ENCODE peak calls at places on chromosomes 1 and 21, in ten cellular contexts. P is prostate gland, L is GM12892, U is IMR-90, R is thyroid gland, Z is breast epithelium, I is sigmoid colon, S is ovary, T is HepG2, V is right lobe of liver. X is an unnamed sample.

GRCh38 chr1:59295603-59296002 is 1.3 kb upstream of the FGGY start:
- DNase-seq in I (no peak), S (no peak), L (no peak), P (no peak), Z (no peak), T (no peak), V (no peak), R (no peak), U (no peak), X (no peak)

GRCh38 chr1:64487061-64487460 is 17.1 kb downstream of the CACHD1 start:
- DNase-seq in V (no peak), U (no peak), Z (no peak), S (no peak), P (no peak), I (no peak), R (no peak), L (no peak), T (no peak), X (no peak)

GRCh38 chr1:151946366-151946764 is 37.1 kb upstream of the THEM4 start:
- DNase-seq in S (no peak), T (no peak), U (no peak), Z (no peak), P (no peak), R (no peak), L (no peak), I (no peak), V (no peak), X (no peak)

GRCh38 chr1:74010206-74010605 is 187.8 kb downstream of the LRRIQ3 start:
- DNase-seq in R (no peak), V (no peak), L (no peak), U (no peak), P (no peak), T (peak; percentile 16), I (no peak), S (no peak), Z (no peak), X (no peak)

GRCh38 chr1:219419860-219420259 is 193.0 kb downstream of the ZC3H11B start:
- DNase-seq in V (no peak), S (no peak), U (no peak), I (no peak), P (no peak), L (no peak), Z (no peak), R (no peak), T (no peak), X (no peak)

GRCh38 chr1:10835423-10836421 is 39.3 kb upstream of the CASZ1 start:
- DNase-seq in V (no peak), T (peak; percentile 61), R (peak; percentile 76), I (no peak), U (peak; percentile 36), S (no peak), P (peak; percentile 66), Z (no peak), L (no peak), X (no peak)

GRCh38 chr1:171800850-171801249 is 19.4 kb downstream of the METTL13 start:
- DNase-seq in U (no peak), I (no peak), T (no peak), Z (no peak), V (no peak), S (no peak), R (no peak), L (no peak), P (no peak), X (no peak)

GRCh38 chr1:44212355-44213221 is 683 bp upstream of the DMAP1 start:
- DNase-seq in R (no peak), S (no peak), V (no peak), Z (no peak), I (no peak), U (no peak), P (no peak), L (no peak), T (no peak), X (no peak)

DNA sequence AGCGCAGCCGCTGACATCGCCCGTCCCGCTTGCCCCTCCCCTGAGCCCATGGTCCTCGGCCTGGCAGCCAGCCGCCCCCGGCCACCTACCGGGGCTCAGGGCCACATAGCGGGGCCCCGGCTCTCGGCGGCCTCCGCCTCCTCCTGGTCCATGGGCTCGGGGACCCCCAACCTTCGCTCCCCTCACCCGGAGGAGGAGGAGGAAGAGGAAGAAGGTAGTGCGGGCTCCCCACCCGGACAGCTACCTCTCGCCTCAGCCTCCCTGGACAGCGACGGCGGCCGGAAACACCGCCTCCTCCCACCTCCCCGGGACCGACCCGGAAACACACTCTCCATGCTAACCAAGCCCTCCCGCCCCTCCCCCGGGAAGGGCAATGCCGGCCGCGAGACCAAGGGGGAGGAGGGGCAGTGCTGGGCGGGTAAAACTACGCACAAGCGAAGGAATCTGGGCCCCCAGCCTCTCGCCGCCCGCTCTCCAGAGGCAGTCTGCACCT is at the start of gene KIAA0319L:
- DNase-seq in V (peak; percentile 92), Z (no peak), U (peak; percentile 37), S (peak; percentile 89), R (peak; percentile 91), T (peak; percentile 60), I (peak; percentile 94), P (peak; percentile 86), L (peak; percentile 85), X (peak; percentile 83)
- TF ChIP-seq POLR2A in V (peak; percentile 79), Z (peak; percentile 42), U (no peak), S (peak; percentile 76), R (peak; percentile 27), T (peak; percentile 87), I (peak; percentile 65), P (peak; percentile 44), L (no peak), X (no peak)

GRCh38 chr1:203794764-203795381 is 550 bp upstream of the ZBED6 start:
- DNase-seq in U (no peak), T (no peak), I (no peak), V (no peak), P (no peak), Z (peak; percentile 20), R (no peak), S (no peak), L (no peak), X (no peak)

GRCh38 chr1:203796223-203796747 is 862 bp downstream of the ZBED6 start:
- DNase-seq in L (no peak), U (peak; percentile 26), R (no peak), I (no peak), P (no peak), S (no peak), T (peak; percentile 20), V (peak; percentile 23), Z (peak; percentile 20), X (peak; percentile 67)

GRCh38 chr1:203797948-203798347 is 2.5 kb downstream of the ZBED6 start:
- DNase-seq in P (no peak), I (peak; percentile 69), Z (peak; percentile 37), L (no peak), U (no peak), T (peak; percentile 9), S (no peak), V (no peak), R (peak; percentile 20), X (no peak)

GRCh38 chr1:203797216-203797615 is 1.8 kb downstream of the ZBED6 start:
- DNase-seq in R (no peak), Z (no peak), V (no peak), S (no peak), I (no peak), L (no peak), T (no peak), U (no peak), P (no peak), X (no peak)

GRCh38 chr1:203795382-203796222 is at the start of the genes ZBED6 and ZC3H11A:
- DNase-seq in L (peak; percentile 85), S (peak; percentile 99), I (peak; percentile 100), P (peak; percentile 98), U (peak; percentile 98), Z (peak; percentile 99), R (peak; percentile 100), V (peak; percentile 99), T (peak; percentile 96), X (peak; percentile 100)
- TF ChIP-seq POLR2A in L (peak; percentile 71), S (peak; percentile 78), I (peak; percentile 59), P (peak; percentile 81), U (peak; percentile 88), Z (peak; percentile 74), R (no peak), V (peak; percentile 79), T (peak; percentile 61), X (peak; percentile 67)

DNA sequence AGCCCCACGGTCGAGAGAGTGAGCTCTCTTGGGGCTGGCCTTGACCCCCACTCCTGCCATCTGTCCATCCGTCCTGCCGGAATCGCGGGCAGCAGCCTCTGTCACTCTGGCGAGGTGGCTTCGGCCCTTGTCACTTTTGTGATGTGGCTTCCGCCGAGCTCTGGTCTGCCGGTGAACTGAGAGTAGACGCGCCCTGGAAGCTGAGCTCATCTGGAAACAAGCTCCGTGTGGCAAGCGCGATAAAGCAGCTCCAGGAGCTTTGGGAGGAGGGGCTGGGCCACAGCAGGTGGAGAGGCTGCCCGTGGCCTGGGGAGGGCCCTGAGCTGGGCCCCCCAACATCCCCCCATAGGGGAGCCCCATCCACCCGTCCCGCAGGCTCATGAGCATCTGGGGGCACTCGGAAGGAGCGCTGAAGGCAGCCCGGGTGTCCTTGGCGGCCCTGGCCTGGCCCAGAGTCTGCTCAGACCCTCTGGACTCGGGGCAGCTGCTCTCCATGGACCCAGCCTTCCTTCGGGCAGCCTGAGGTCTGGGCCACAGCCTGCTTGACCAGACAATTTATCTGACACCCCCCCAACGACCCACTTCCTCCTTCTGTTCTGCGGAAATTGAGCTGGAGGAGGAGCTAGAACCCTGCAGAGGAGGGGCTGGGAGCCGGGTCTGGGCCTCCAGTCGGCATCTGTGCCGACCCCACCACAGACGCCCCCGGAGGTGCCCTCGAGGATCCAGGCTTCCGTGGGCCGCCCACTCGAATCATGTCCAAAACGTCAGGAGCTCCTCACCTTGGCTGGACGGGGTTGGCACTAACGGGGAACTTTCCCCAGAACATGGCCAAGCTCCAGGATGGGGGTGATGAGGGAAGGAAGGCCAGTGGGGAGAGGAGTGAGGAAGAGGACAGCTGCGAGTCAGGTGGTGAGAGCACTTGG is 59.1 kb downstream of the SLC19A1 start:
- DNase-seq in V (peak; percentile 44), R (no peak), U (no peak), Z (no peak), T (no peak), S (no peak), I (no peak), P (no peak), L (no peak), X (no peak)
- TF ChIP-seq POLR2A in V (no peak), R (no peak), U (no peak), Z (no peak), T (no peak), S (no peak), I (no peak), P (no peak), L (no peak), X (no peak)

GRCh38 chr1:159779403-159779851 is 1.3 kb upstream of the DUSP23 start:
- DNase-seq in T (no peak), Z (peak; percentile 84), U (peak; percentile 46), L (no peak), S (peak; percentile 9), V (no peak), P (peak; percentile 63), I (no peak), R (no peak), X (no peak)

GRCh38 chr1:159783724-159784123 is 3.0 kb downstream of the DUSP23 start:
- DNase-seq in Z (no peak), R (no peak), V (no peak), U (no peak), L (no peak), I (no peak), S (no peak), T (no peak), P (no peak), X (no peak)

GRCh38 chr1:159781992-159782391 is 1.2 kb downstream of the DUSP23 start:
- DNase-seq in Z (no peak), U (no peak), V (no peak), L (no peak), I (no peak), S (no peak), R (no peak), T (no peak), P (no peak), X (no peak)

GRCh38 chr1:159778266-159778665 is 2.5 kb upstream of the DUSP23 start:
- DNase-seq in R (no peak), U (no peak), T (no peak), I (no peak), Z (no peak), S (no peak), L (no peak), V (no peak), P (no peak), X (no peak)

GRCh38 chr1:159780583-159781582 is at the start of gene DUSP23:
- DNase-seq in L (peak; percentile 91), R (peak; percentile 98), U (peak; percentile 96), Z (peak; percentile 99), T (peak; percentile 4), S (peak; percentile 96), P (peak; percentile 98), V (peak; percentile 99), I (peak; percentile 99), X (peak; percentile 99)
- TF ChIP-seq POLR2A in L (no peak), R (peak; percentile 48), U (no peak), Z (peak; percentile 62), T (no peak), S (peak; percentile 70), P (peak; percentile 79), V (peak; percentile 67), I (peak; percentile 57), X (no peak)

X was measured in suprapubic skin.